ENCODE peak calls at places on chromosomes 12 and 14, in seven cellular contexts. T, W, X, F, A, Q and Y are unnamed samples. For H3K27me3, the result is how much of the 10 kb centered on the place peaks cover.

GRCh38 chr14:59028476-59029202 is 159.8 kb upstream of the DAAM1 start:
- DNase-seq in T (peak), W (no peak), X (no peak), F (no peak), A (peak), Q (peak), Y (peak)

GRCh38 chr14:92553456-92553855 is 39.9 kb downstream of the RIN3 start:
- DNase-seq in T (no peak), W (no peak), X (no peak), F (no peak), A (no peak), Q (peak), Y (no peak)

GRCh38 chr12:49545815-49546214 is 7.0 kb downstream of the KCNH3 start:
- DNase-seq in T (no peak), W (no peak), X (no peak), F (peak), A (no peak), Q (no peak), Y (no peak)

GRCh38 chr12:103269962-103270361 is 225.8 kb downstream of the C12orf42 start:
- DNase-seq in T (no peak), W (no peak), X (no peak), F (no peak), A (no peak), Q (peak), Y (no peak)

GRCh38 chr12:106583578-106584103 is 837 bp downstream of the RFX4 start:
- DNase-seq in T (no peak), W (no peak), X (no peak), F (no peak), A (no peak), Q (no peak), Y (no peak)

GRCh38 chr14:103021817-103022668 is 35.3 kb downstream of the CDC42BPB start:
- DNase-seq in T (no peak), W (no peak), X (no peak), F (no peak), A (no peak), Q (no peak), Y (no peak)

GRCh38 chr14:49692895-49693737 is at the start of gene KLHDC1:
- DNase-seq in T (peak), W (peak), X (peak), F (peak), A (no peak), Q (peak), Y (peak)

GRCh38 chr12:50024227-50024626 is 1.1 kb downstream of the RACGAP1 start:
- DNase-seq in T (no peak), W (no peak), X (no peak), F (no peak), A (no peak), Q (no peak), Y (no peak)

GRCh38 chr14:54252072-54252730 is 144.6 kb upstream of the CDKN3 start:
- DNase-seq in T (peak), W (no peak), X (no peak), F (no peak), A (peak), Q (peak), Y (peak)

GRCh38 chr12:69840727-69841126 is 15.7 kb downstream of the MYRFL start:
- DNase-seq in T (no peak), W (no peak), X (no peak), F (no peak), A (no peak), Q (peak), Y (no peak)

GRCh38 chr14:93017341-93017797 is 94.4 kb downstream of the CHGA start:
- DNase-seq in T (no peak), W (no peak), X (no peak), F (no peak), A (no peak), Q (no peak), Y (no peak)

GRCh38 chr12:570237-570925 is 92.9 kb downstream of the NINJ2 start:
- DNase-seq in T (peak), W (no peak), X (peak), F (peak), A (peak), Q (peak), Y (peak)

DNA sequence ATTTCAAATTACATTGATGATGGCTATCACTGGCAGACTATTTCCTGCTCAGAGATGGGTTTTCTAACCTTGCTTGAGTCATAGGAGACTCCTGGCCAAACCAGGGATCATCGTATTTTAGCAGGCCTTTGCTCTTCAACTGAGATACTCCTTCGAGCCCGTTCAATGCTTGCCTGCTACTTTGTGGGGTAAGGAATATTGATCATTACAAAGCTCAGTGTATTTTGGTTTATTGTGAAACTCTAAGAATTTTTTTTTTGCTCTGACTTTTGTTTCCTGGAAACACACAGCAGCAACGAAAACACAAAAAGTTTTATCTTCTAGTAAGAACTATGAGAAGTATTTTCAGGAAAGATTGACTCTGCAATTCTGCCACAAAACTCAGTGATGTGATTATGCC is 4.1 kb downstream of the GPRC5D start:
- DNase-seq in T (no peak), W (no peak), X (no peak), F (no peak), A (no peak), Q (no peak), Y (no peak)
- TF ChIP-seq CTCF in T (no peak), W (no peak), X (no peak), F (no peak), A (no peak), Q (no peak), Y (no peak)

DNA sequence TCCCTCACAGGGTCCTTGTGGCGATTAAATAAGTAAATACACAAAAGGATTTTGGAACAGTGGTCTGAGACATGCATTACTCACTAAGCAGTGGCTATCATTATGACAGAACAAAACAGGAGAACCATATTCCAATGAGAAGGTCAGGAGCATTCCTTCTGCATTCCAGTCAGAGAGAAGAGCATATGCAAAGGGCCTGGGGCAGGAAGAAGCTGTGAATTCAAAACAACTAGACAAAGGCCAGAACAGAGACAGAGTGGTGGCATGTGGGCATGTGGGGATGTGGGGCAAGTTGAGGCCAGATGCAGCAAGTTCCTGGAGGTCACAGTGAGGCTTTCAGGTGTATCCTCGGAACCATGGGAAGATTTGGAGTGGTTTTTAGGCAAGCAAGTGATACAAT is 70.1 kb upstream of the VRK1 start:
- DNase-seq in T (no peak), W (no peak), X (no peak), F (no peak), A (no peak), Q (no peak), Y (no peak)
- H3K27me3 ChIP-seq in T (under half), W (under half), X (under half), F (under half), A (under half), Q (under half), Y (under half)

DNA sequence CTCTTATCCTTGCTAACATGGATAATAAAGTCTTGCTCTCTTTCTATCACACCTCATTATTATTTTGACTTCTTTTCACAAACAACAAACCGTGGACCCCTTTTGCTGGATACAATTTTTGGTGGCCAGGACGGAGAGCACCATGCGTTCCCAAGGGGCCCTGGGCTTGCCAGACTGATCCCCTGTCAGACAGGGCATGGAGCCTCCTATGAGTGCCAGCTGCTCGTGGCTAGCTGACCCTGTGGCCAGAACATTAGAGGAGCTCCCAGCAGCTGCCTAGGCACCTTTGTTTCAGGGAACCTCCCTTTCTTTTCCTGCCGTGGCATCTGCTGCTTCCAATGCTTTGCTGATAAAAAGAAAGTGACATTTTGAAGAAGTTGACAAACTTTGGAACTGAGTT is 12.5 kb upstream of the CAND1 start:
- DNase-seq in T (no peak), W (no peak), X (no peak), F (no peak), A (no peak), Q (no peak), Y (no peak)
- TF ChIP-seq CTCF in T (no peak), W (no peak), X (no peak), F (no peak), A (no peak), Q (no peak), Y (no peak)

GRCh38 chr12:66331814-66332213 is 29.5 kb downstream of the HELB start:
- DNase-seq in T (no peak), W (no peak), X (no peak), F (no peak), A (no peak), Q (no peak), Y (no peak)
- H3K27me3 ChIP-seq in T (under half), W (under half), X (under half), F (under half), A (under half), Q (under half), Y (under half)

DNA sequence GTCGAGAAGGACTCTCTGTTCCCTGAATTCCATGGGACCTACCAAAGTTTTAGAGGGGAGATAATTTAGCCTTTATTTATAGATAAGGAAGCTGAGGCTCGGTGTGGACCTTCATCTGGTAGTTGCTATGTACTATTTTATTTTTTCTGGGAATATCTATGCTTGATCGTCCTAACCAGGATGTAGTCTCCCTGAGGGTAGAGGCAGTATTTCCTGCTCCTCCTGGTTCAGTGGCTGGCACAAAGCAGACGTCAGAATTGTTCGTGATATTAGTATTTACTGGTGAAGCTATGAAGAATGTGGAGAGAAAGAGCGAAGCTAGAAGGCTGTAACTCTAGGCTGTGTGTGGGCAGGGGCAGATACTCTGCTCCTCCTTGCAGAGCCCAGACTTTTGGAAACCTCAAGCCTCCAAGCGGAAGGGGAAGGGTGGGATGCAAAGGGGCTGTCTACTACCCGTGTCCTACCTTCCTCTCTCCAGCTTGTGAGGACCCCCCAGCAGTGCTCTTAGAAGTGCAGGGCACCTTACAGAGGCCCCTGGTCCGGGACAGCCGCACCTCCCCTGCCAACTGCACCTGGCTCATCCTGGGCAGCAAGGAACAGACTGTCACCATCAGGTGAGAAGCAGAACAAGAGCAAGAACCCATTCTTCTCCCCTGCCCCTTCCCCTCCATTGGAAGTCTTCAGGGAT is 1.4 kb downstream of the LRP10 start:
- DNase-seq in T (no peak), W (no peak), X (no peak), F (no peak), A (no peak), Q (no peak), Y (no peak)
- TF ChIP-seq CTCF in T (no peak), W (no peak), X (no peak), F (no peak), A (peak), Q (no peak), Y (no peak)

DNA sequence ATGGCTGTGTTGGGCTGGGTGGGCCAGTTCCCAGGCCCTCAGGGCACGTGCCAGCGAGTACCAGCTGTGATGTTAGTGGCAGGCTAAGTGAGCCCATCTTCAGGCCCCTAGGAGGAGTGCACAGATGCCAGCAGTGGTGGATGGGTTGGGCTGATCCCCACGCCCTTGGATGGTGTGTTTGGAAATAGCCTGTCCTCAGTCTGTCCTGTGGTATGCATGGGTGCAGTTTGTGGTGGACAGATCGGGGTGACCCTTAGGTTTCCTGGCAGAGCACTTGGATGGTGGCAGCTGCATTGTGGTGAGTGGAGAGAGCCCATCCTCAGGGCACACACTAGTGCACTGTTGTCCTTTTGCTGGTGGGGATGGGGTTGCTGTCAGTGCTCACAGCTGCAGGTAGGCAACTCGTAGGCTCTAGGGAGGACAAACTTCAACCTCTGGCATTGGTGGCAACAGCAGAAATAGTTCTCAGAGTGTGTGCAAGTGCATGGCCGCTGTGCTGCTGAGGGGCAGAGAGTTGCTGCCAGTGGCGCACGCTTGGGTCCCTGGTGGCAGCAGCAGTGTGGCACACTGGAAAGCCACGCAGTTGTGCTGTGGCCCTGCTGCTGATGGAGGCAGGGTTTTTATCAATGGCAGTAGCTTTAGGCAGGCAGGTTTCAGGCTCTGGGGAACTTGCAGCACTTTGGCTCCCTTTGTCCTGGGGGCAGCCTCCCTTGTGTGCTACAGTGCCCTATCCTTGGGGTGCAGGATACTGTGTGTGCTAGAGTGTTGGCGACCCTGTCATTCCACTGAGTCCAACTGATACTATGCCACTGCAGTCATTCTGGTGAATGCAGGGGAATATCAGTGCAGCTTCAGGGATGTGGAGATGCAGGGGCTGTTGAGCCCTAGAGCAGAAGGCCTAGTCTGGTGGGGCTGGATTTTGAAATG is 65.5 kb downstream of the FBXO33 start:
- DNase-seq in T (no peak), W (no peak), X (no peak), F (no peak), A (no peak), Q (no peak), Y (no peak)
- H3K27me3 ChIP-seq in T (under half), W (under half), X (under half), F (under half), A (under half), Q (under half), Y (under half)

GRCh38 chr14:69891422-69891821 is 12.2 kb downstream of the SMOC1 start:
- DNase-seq in T (no peak), W (no peak), X (no peak), F (no peak), A (no peak), Q (no peak), Y (no peak)
- TF ChIP-seq CTCF in T (no peak), W (no peak), X (no peak), F (no peak), A (no peak), Q (no peak), Y (no peak)

DNA sequence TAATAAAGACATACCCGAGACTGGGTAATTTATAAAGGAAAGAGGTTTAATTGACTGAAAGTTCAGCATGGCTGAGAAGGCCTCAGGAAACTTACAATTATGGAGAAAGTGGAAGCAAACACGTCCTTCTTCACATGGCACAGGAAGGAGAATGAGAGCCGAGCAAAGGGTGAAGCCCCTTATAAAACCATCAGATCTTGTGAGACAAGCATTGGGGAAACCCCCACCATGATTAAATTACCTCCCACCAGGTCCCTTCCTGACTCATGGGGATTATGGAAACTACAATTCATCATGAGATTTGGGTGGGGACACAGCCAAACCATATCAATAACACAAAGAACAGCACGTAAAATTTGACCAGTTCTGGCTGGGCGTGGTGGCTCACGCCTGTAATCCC is 85.6 kb upstream of the ATF7IP start:
- DNase-seq in T (no peak), W (no peak), X (no peak), F (no peak), A (no peak), Q (no peak), Y (no peak)
- H3K27me3 ChIP-seq in T (under half), W (under half), X (under half), F (under half), A (under half), Q (under half), Y (under half)

GRCh38 chr12:93570552-93571359 is 1.7 kb upstream of the SOCS2 start:
- DNase-seq in T (peak), W (peak), X (peak), F (peak), A (peak), Q (peak), Y (peak)
- TF ChIP-seq CTCF in T (no peak), W (no peak), X (no peak), F (no peak), A (no peak), Q (no peak), Y (peak)

DNA sequence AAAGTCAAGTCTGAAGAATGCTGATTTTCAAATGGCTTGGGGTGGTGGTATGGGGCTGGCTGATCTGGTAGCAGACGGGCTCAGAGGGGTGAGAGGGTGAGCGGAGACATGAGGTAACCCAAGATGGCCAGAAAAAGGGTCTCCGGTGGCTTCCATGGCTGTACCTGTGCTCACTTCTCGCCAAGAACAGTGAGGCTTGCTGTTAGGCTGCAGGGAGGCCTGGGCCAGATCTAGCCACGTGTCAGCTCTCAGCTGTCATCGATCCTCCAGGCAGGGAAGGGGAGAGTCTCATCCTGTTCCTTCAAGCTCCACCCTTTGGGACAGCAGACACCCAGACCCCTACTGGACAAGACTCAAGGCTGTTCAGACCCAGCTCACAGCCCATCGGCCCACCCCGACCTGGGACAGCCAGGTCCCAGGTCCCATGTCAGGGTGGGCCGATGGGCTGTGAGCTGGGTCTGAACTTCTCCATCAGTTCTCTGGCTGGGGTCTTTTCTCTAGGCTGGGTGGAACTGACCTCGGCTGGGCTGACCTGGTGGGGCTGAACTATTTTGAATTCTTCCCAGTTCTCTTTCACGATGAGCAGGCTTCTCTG is 9.0 kb downstream of the LRTM2 start:
- DNase-seq in T (no peak), W (no peak), X (no peak), F (no peak), A (no peak), Q (no peak), Y (no peak)
- H3K27me3 ChIP-seq in T (under half), W (under half), X (under half), F (under half), A (under half), Q (under half), Y (half or more)